ENCODE peak calls at places on chromosomes 4 and X, in eight cellular contexts. One of them, this sample, is unnamed.

GRCh38 chr4:14844059-14844458 is 158.2 kb upstream of the CPEB2 start:
- DNase-seq in lower leg skin: no peak
- DNase-seq in activated CD8-positive, alpha-beta memory T cell treated with anti-CD3 and anti-CD28 coated beads for 24 hours: no peak
- DNase-seq in effector memory CD8-positive, alpha-beta T cell: no peak
- DNase-seq in EH: no peak
- DNase-seq in RPMI7951: no peak
- DNase-seq in ELF-1: no peak
- DNase-seq in NCI-H2171 treated with DMSO at 0.1 percent for 48 hours: no peak
- DNase-seq in this sample: no peak

GRCh38 chr4:122577808-122578781 is 42.8 kb downstream of the IL21 start:
- DNase-seq in lower leg skin: no peak
- DNase-seq in activated CD8-positive, alpha-beta memory T cell treated with anti-CD3 and anti-CD28 coated beads for 24 hours: peak
- DNase-seq in effector memory CD8-positive, alpha-beta T cell: peak
- DNase-seq in EH: peak
- DNase-seq in RPMI7951: peak
- DNase-seq in ELF-1: no peak
- DNase-seq in NCI-H2171 treated with DMSO at 0.1 percent for 48 hours: peak
- DNase-seq in this sample: peak

GRCh38 chr4:18171896-18172295 is 150.3 kb upstream of the LCORL start:
- DNase-seq in lower leg skin: no peak
- DNase-seq in activated CD8-positive, alpha-beta memory T cell treated with anti-CD3 and anti-CD28 coated beads for 24 hours: no peak
- DNase-seq in effector memory CD8-positive, alpha-beta T cell: no peak
- DNase-seq in EH: no peak
- DNase-seq in RPMI7951: no peak
- DNase-seq in ELF-1: no peak
- DNase-seq in NCI-H2171 treated with DMSO at 0.1 percent for 48 hours: no peak
- DNase-seq in this sample: no peak

GRCh38 chr4:16083217-16084191 is at the start of gene PROM1:
- DNase-seq in lower leg skin: no peak
- DNase-seq in activated CD8-positive, alpha-beta memory T cell treated with anti-CD3 and anti-CD28 coated beads for 24 hours: no peak
- DNase-seq in effector memory CD8-positive, alpha-beta T cell: no peak
- DNase-seq in EH: no peak
- DNase-seq in RPMI7951: no peak
- DNase-seq in ELF-1: peak
- DNase-seq in NCI-H2171 treated with DMSO at 0.1 percent for 48 hours: no peak
- DNase-seq in this sample: no peak

GRCh38 chr4:41069838-41070237 is 144.5 kb downstream of the APBB2 start:
- DNase-seq in lower leg skin: no peak
- DNase-seq in activated CD8-positive, alpha-beta memory T cell treated with anti-CD3 and anti-CD28 coated beads for 24 hours: no peak
- DNase-seq in effector memory CD8-positive, alpha-beta T cell: no peak
- DNase-seq in EH: no peak
- DNase-seq in RPMI7951: no peak
- DNase-seq in ELF-1: peak
- DNase-seq in NCI-H2171 treated with DMSO at 0.1 percent for 48 hours: peak
- DNase-seq in this sample: no peak

GRCh38 chr4:161320377-161320776 is 843.4 kb downstream of the FSTL5 start:
- DNase-seq in lower leg skin: no peak
- DNase-seq in activated CD8-positive, alpha-beta memory T cell treated with anti-CD3 and anti-CD28 coated beads for 24 hours: no peak
- DNase-seq in effector memory CD8-positive, alpha-beta T cell: no peak
- DNase-seq in EH: no peak
- DNase-seq in RPMI7951: peak
- DNase-seq in ELF-1: peak
- DNase-seq in NCI-H2171 treated with DMSO at 0.1 percent for 48 hours: peak
- DNase-seq in this sample: peak

GRCh38 chr4:113052379-113052951 is 3.0 kb downstream of the ANK2 start:
- DNase-seq in lower leg skin: no peak
- DNase-seq in activated CD8-positive, alpha-beta memory T cell treated with anti-CD3 and anti-CD28 coated beads for 24 hours: no peak
- DNase-seq in effector memory CD8-positive, alpha-beta T cell: no peak
- DNase-seq in EH: peak
- DNase-seq in RPMI7951: peak
- DNase-seq in ELF-1: no peak
- DNase-seq in NCI-H2171 treated with DMSO at 0.1 percent for 48 hours: peak
- DNase-seq in this sample: peak

GRCh38 chr4:176883108-176883550 is 90.4 kb upstream of the VEGFC start:
- DNase-seq in lower leg skin: no peak
- DNase-seq in activated CD8-positive, alpha-beta memory T cell treated with anti-CD3 and anti-CD28 coated beads for 24 hours: no peak
- DNase-seq in effector memory CD8-positive, alpha-beta T cell: no peak
- DNase-seq in EH: no peak
- DNase-seq in RPMI7951: peak
- DNase-seq in ELF-1: no peak
- DNase-seq in NCI-H2171 treated with DMSO at 0.1 percent for 48 hours: no peak
- DNase-seq in this sample: no peak

GRCh38 chrX:104854790-104855340 is 288.9 kb downstream of the IL1RAPL2 start:
- DNase-seq in lower leg skin: no peak
- DNase-seq in activated CD8-positive, alpha-beta memory T cell treated with anti-CD3 and anti-CD28 coated beads for 24 hours: no peak
- DNase-seq in effector memory CD8-positive, alpha-beta T cell: no peak
- DNase-seq in EH: no peak
- DNase-seq in RPMI7951: peak
- DNase-seq in ELF-1: no peak
- DNase-seq in NCI-H2171 treated with DMSO at 0.1 percent for 48 hours: no peak
- DNase-seq in this sample: no peak

GRCh38 chr4:8383451-8384160 is 56.9 kb downstream of the ACOX3 start:
- DNase-seq in lower leg skin: no peak
- DNase-seq in activated CD8-positive, alpha-beta memory T cell treated with anti-CD3 and anti-CD28 coated beads for 24 hours: no peak
- DNase-seq in effector memory CD8-positive, alpha-beta T cell: no peak
- DNase-seq in EH: peak
- DNase-seq in RPMI7951: peak
- DNase-seq in ELF-1: peak
- DNase-seq in NCI-H2171 treated with DMSO at 0.1 percent for 48 hours: no peak
- DNase-seq in this sample: peak

GRCh38 chrX:74133156-74133796 is 170.7 kb upstream of the ZCCHC13 start:
- DNase-seq in lower leg skin: no peak
- DNase-seq in activated CD8-positive, alpha-beta memory T cell treated with anti-CD3 and anti-CD28 coated beads for 24 hours: no peak
- DNase-seq in effector memory CD8-positive, alpha-beta T cell: peak
- DNase-seq in EH: peak
- DNase-seq in RPMI7951: peak
- DNase-seq in ELF-1: peak
- DNase-seq in NCI-H2171 treated with DMSO at 0.1 percent for 48 hours: peak
- DNase-seq in this sample: peak

GRCh38 chr4:150581611-150582010 is 340 bp upstream of the MAB21L2 start:
- DNase-seq in lower leg skin: no peak
- DNase-seq in activated CD8-positive, alpha-beta memory T cell treated with anti-CD3 and anti-CD28 coated beads for 24 hours: no peak
- DNase-seq in effector memory CD8-positive, alpha-beta T cell: no peak
- DNase-seq in EH: no peak
- DNase-seq in RPMI7951: no peak
- DNase-seq in ELF-1: peak
- DNase-seq in NCI-H2171 treated with DMSO at 0.1 percent for 48 hours: no peak
- DNase-seq in this sample: no peak

GRCh38 chr4:96352051-96352517 is 512.2 kb downstream of the PDHA2 start:
- DNase-seq in lower leg skin: no peak
- DNase-seq in activated CD8-positive, alpha-beta memory T cell treated with anti-CD3 and anti-CD28 coated beads for 24 hours: no peak
- DNase-seq in effector memory CD8-positive, alpha-beta T cell: no peak
- DNase-seq in EH: no peak
- DNase-seq in RPMI7951: no peak
- DNase-seq in ELF-1: peak
- DNase-seq in NCI-H2171 treated with DMSO at 0.1 percent for 48 hours: no peak
- DNase-seq in this sample: peak

GRCh38 chr4:21802406-21802805 is 146.2 kb downstream of the KCNIP4 start:
- DNase-seq in lower leg skin: no peak
- DNase-seq in activated CD8-positive, alpha-beta memory T cell treated with anti-CD3 and anti-CD28 coated beads for 24 hours: no peak
- DNase-seq in effector memory CD8-positive, alpha-beta T cell: no peak
- DNase-seq in EH: peak
- DNase-seq in RPMI7951: peak
- DNase-seq in ELF-1: no peak
- DNase-seq in NCI-H2171 treated with DMSO at 0.1 percent for 48 hours: no peak
- DNase-seq in this sample: peak

GRCh38 chr4:36244257-36245084 is at the start of gene ARAP2:
- DNase-seq in lower leg skin: peak
- DNase-seq in activated CD8-positive, alpha-beta memory T cell treated with anti-CD3 and anti-CD28 coated beads for 24 hours: peak
- DNase-seq in effector memory CD8-positive, alpha-beta T cell: peak
- DNase-seq in EH: no peak
- DNase-seq in RPMI7951: no peak
- DNase-seq in ELF-1: peak
- DNase-seq in NCI-H2171 treated with DMSO at 0.1 percent for 48 hours: peak
- DNase-seq in this sample: no peak

GRCh38 chrX:18873836-18874235 is 110.1 kb downstream of the PHKA2 start:
- DNase-seq in lower leg skin: no peak
- DNase-seq in activated CD8-positive, alpha-beta memory T cell treated with anti-CD3 and anti-CD28 coated beads for 24 hours: no peak
- DNase-seq in effector memory CD8-positive, alpha-beta T cell: no peak
- DNase-seq in EH: no peak
- DNase-seq in RPMI7951: no peak
- DNase-seq in ELF-1: no peak
- DNase-seq in NCI-H2171 treated with DMSO at 0.1 percent for 48 hours: no peak
- DNase-seq in this sample: no peak

GRCh38 chrX:848366-848765 is 217.8 kb downstream of the SHOX start:
- DNase-seq in lower leg skin: no peak
- DNase-seq in activated CD8-positive, alpha-beta memory T cell treated with anti-CD3 and anti-CD28 coated beads for 24 hours: no peak
- DNase-seq in effector memory CD8-positive, alpha-beta T cell: no peak
- DNase-seq in EH: peak
- DNase-seq in RPMI7951: no peak
- DNase-seq in ELF-1: peak
- DNase-seq in NCI-H2171 treated with DMSO at 0.1 percent for 48 hours: no peak
- DNase-seq in this sample: no peak

GRCh38 chr4:92304636-92305035 is 870 bp downstream of the GRID2 start:
- DNase-seq in lower leg skin: no peak
- DNase-seq in activated CD8-positive, alpha-beta memory T cell treated with anti-CD3 and anti-CD28 coated beads for 24 hours: no peak
- DNase-seq in effector memory CD8-positive, alpha-beta T cell: no peak
- DNase-seq in EH: no peak
- DNase-seq in RPMI7951: no peak
- DNase-seq in ELF-1: peak
- DNase-seq in NCI-H2171 treated with DMSO at 0.1 percent for 48 hours: no peak
- DNase-seq in this sample: peak

GRCh38 chr4:14345356-14345775 is 656.9 kb upstream of the CPEB2 start:
- DNase-seq in lower leg skin: no peak
- DNase-seq in activated CD8-positive, alpha-beta memory T cell treated with anti-CD3 and anti-CD28 coated beads for 24 hours: no peak
- DNase-seq in effector memory CD8-positive, alpha-beta T cell: no peak
- DNase-seq in EH: peak
- DNase-seq in RPMI7951: peak
- DNase-seq in ELF-1: no peak
- DNase-seq in NCI-H2171 treated with DMSO at 0.1 percent for 48 hours: no peak
- DNase-seq in this sample: peak

GRCh38 chr4:22473268-22473667 is 42.6 kb downstream of the ADGRA3 start:
- DNase-seq in lower leg skin: no peak
- DNase-seq in activated CD8-positive, alpha-beta memory T cell treated with anti-CD3 and anti-CD28 coated beads for 24 hours: no peak
- DNase-seq in effector memory CD8-positive, alpha-beta T cell: no peak
- DNase-seq in EH: peak
- DNase-seq in RPMI7951: peak
- DNase-seq in ELF-1: no peak
- DNase-seq in NCI-H2171 treated with DMSO at 0.1 percent for 48 hours: no peak
- DNase-seq in this sample: peak

GRCh38 chr4:109169160-109169559 is 133.3 kb downstream of the COL25A1 start:
- DNase-seq in lower leg skin: no peak
- DNase-seq in activated CD8-positive, alpha-beta memory T cell treated with anti-CD3 and anti-CD28 coated beads for 24 hours: no peak
- DNase-seq in effector memory CD8-positive, alpha-beta T cell: no peak
- DNase-seq in EH: no peak
- DNase-seq in RPMI7951: no peak
- DNase-seq in ELF-1: no peak
- DNase-seq in NCI-H2171 treated with DMSO at 0.1 percent for 48 hours: no peak
- DNase-seq in this sample: no peak

This sample was measured in myocyte.